ENCODE peak calls at places on chromosomes 16 and 17, in six cellular contexts. X is K562, E is GM12878, A is H1, H is HepG2, K is GM12891. W is an unnamed sample.

GRCh38 chr17:45394913-45395568 is 37.6 kb downstream of the ARHGAP27 start:
- DNase-seq in K (peak; percentile 79), E (no peak), A (peak; percentile 88), X (peak; percentile 93), H (peak; percentile 72), W (peak; percentile 76)

GRCh38 chr16:35252356-35252936 is 1793.0 kb downstream of the TP53TG3F start:
- DNase-seq in X (no peak), K (no peak), A (no peak), H (no peak), E (no peak), W (no peak)

GRCh38 chr16:4388275-4389021 is 16.8 kb downstream of the VASN start:
- DNase-seq in E (no peak), K (no peak), H (no peak), X (no peak), A (peak; percentile 51), W (no peak)

GRCh38 chr17:34220045-34220775 is 34.9 kb upstream of the CCL2 start:
- DNase-seq in X (no peak), H (no peak), A (no peak), E (no peak), K (no peak), W (no peak)

GRCh38 chr16:54000361-54000760 is 286.2 kb downstream of the IRX3 start:
- DNase-seq in X (no peak), K (no peak), A (no peak), H (no peak), E (no peak), W (no peak)

GRCh38 chr17:67707442-67707841 is 10.3 kb upstream of the NOL11 start:
- DNase-seq in X (no peak), K (no peak), A (no peak), H (no peak), E (no peak), W (no peak)

GRCh38 chr16:19366384-19366783 is 51.3 kb upstream of the TMC5 start:
- DNase-seq in K (no peak), X (no peak), H (no peak), A (no peak), E (no peak), W (no peak)

GRCh38 chr17:78890111-78890897 is 12.7 kb downstream of the CEP295NL start:
- DNase-seq in X (no peak), E (no peak), A (no peak), H (no peak), K (no peak), W (no peak)

GRCh38 chr17:13638855-13639458 is 37.2 kb upstream of the HS3ST3A1 start:
- DNase-seq in X (peak; percentile 69), K (no peak), A (no peak), H (no peak), E (no peak), W (no peak)

GRCh38 chr16:67036323-67036741 is 7.4 kb downstream of the CBFB start:
- DNase-seq in E (no peak), H (no peak), X (no peak), K (no peak), A (no peak), W (no peak)

GRCh38 chr17:80855968-80856862 is 135.4 kb upstream of the CHMP6 start:
- DNase-seq in X (peak; percentile 91), A (no peak), K (peak; percentile 84), H (peak; percentile 31), E (peak; percentile 77), W (peak; percentile 71)

GRCh38 chr17:74296548-74296936 is 22.5 kb downstream of the DNAI2 start:
- DNase-seq in E (no peak), H (peak; percentile 65), X (peak; percentile 96), A (peak; percentile 58), K (no peak), W (no peak)

DNA sequence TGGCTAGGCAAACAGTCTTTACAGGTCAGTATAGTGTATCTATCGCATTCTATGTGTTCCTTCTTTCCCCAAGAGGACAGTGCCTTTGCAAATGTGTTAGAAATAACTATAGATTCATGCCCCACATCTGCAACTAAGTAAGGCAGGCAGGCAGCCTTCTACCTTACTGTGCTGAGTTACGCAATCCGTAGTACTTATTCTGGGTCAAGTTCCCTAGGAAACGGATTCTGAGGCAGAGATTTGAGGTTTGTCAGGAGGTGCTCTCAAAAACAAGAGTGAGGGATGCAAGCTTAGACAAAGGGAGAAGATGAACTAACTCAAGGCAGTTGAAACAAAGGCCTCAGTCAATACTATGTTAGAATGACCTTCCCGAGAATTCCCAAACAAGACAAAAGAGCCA is 12.7 kb upstream of the ANKFY1 start:
- DNase-seq in E (no peak), A (no peak), H (no peak), X (no peak), K (no peak), W (no peak)
- TF ChIP-seq POLR2A in E (no peak), A (no peak), H (no peak), X (no peak), K (peak; percentile 7), W (no peak)

GRCh38 chr17:76701471-76701967 is 9.2 kb downstream of the MXRA7 start:
- DNase-seq in H (peak; percentile 80), A (no peak), X (no peak), E (no peak), K (no peak), W (no peak)

GRCh38 chr17:76697702-76698465 is 12.9 kb downstream of the MXRA7 start:
- DNase-seq in X (peak; percentile 79), H (no peak), K (no peak), A (no peak), E (no peak), W (no peak)

GRCh38 chr17:76700290-76700626 is 10.5 kb downstream of the MXRA7 start:
- DNase-seq in K (no peak), A (no peak), H (no peak), E (no peak), X (no peak), W (no peak)

GRCh38 chr17:76702941-76703637 is 7.7 kb downstream of the MXRA7 start:
- DNase-seq in X (no peak), E (no peak), H (no peak), A (no peak), K (no peak), W (no peak)

GRCh38 chr17:76700627-76701470 is 9.9 kb downstream of the MXRA7 start:
- DNase-seq in A (no peak), K (no peak), X (no peak), H (peak; percentile 86), E (no peak), W (no peak)
- TF ChIP-seq TAF1 in A (no peak), K (no peak), X (no peak), H (peak; percentile 36), E (no peak), W (no peak)

GRCh38 chr16:87864331-87864989 is 4.8 kb downstream of the SLC7A5 start:
- DNase-seq in K (no peak), H (no peak), X (no peak), A (no peak), E (no peak), W (no peak)

GRCh38 chr16:87855852-87856715 is 13.2 kb downstream of the SLC7A5 start:
- DNase-seq in K (no peak), X (peak; percentile 45), H (peak; percentile 83), E (no peak), A (no peak), W (peak; percentile 61)

GRCh38 chr16:87854907-87855683 is 14.2 kb downstream of the SLC7A5 start:
- DNase-seq in A (no peak), H (no peak), E (no peak), K (no peak), X (no peak), W (no peak)

GRCh38 chr16:87856796-87857228 is 12.5 kb downstream of the SLC7A5 start:
- DNase-seq in A (no peak), H (peak; percentile 73), X (no peak), E (no peak), K (no peak), W (no peak)

DNA sequence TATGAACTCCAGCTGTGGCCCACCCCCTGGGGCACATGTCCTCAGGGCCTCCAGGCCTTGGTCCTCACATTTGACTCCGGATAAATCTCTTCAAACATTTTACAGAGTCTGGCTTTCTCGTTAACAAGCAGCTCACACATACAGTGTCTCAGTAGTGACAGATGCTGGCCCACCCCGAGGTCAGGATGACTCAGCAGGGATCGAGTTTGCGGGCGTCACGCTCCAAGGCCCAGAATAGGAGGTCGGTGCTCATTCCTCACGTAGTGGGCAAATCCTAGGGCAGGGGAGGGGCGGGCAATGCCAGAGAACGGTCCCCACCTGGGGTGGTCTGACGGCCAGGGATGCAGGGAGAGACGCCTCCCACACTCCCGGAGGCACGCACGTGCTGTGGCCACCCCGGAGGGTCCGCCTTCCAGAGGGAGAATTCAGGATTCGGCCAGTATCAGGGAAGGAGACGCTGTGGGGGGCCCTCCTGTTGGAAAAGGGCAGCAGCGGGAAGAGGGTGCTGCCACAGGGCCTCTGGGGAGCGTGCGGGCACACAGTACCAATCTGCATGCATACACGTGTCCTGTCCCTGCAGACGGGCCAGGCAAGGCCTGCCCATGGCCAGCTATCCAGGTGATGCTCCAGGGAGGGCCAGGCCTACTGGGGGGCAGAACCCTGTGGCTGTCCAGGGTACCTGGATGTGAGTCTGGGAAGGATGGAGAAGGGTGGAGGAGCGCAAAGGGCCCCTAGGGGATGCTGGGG is 8.6 kb downstream of the SLC7A5 start:
- DNase-seq in X (peak; percentile 78), K (no peak), H (peak; percentile 84), E (no peak), A (no peak), W (no peak)
- TF ChIP-seq POLR2AphosphoS5 in X (peak; percentile 27), K (no peak), H (peak; percentile 23), E (no peak), A (no peak), W (no peak)

GRCh38 chr16:1443403-1443973 is 868 bp downstream of the CCDC154 start:
- DNase-seq in A (no peak), K (no peak), E (no peak), X (no peak), H (no peak), W (no peak)

GRCh38 chr16:1445518-1446197 is 1.3 kb upstream of the CCDC154 start:
- DNase-seq in E (no peak), X (no peak), H (no peak), A (no peak), K (no peak), W (no peak)

GRCh38 chr16:1446296-1447080 is 2.1 kb upstream of the CCDC154 start:
- DNase-seq in A (no peak), K (no peak), X (no peak), H (no peak), E (no peak), W (no peak)

GRCh38 chr16:1443980-1444729 is at the start of gene CCDC154:
- DNase-seq in H (no peak), A (no peak), E (no peak), X (no peak), K (no peak), W (no peak)

DNA sequence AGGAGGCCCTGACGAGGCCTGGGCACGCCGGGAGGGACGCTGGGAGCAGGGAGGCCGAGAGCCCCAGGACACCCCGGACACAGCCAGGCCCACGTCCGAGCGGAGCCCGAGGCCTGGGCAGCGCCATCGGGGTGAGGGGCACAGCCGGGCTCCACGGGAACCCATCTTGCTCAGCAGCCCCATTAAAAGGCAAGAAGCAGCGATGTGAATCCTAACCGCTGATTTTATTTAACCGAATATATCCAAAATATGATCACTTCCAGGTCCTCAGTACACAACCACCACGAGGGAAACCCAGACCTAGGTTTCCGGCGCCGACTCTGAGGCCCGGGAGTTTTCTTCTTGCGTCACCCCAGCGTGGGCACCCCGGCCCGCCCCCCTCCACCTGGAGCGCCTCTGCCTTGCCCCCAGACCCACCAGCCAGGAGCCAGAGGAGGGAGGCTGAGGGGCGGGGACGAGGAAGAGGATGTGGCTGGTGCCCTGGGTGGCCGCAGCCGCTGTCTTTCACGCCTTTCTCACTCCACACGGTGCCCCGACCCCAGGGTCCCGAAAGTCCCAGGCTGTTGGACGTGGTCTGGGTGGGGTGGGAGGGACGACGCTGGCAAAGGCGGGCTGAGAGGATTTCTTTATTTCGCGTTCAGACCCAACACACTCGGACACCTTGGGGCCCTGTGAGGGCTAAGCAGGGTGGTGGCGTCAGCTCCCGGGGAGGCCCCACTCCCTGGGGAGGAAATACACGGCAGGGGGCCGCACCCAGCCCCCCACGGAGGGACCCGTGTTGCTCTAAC is 568 bp upstream of the CCDC154 start:
- DNase-seq in E (no peak), A (no peak), H (no peak), X (no peak), K (no peak), W (no peak)
- TF ChIP-seq POLR2A in E (no peak), A (no peak), H (no peak), X (no peak), K (no peak), W (no peak)